ENCODE peak calls at places on chromosome 1, in five cellular contexts. Z is fibroblast of the conjunctiva, M is erythroblast, B is NCI-H1105 treated with DMSO at 0.1 percent for 48 hours, U is hepatic stellate cell. O is an unnamed sample.
A peak's percentile ranks its signal among the peaks of the same experiment; 100 is the strongest.

GRCh38 chr1:53732912-53733317 is 6.0 kb downstream of the GLIS1 start:
- DNase-seq in Z (peak; percentile 67), M (no peak), B (no peak), U (peak; percentile 74), O (peak; percentile 68)

GRCh38 chr1:229407206-229408026 is 26.5 kb downstream of the ACTA1 start:
- DNase-seq in Z (no peak), M (no peak), B (no peak), U (no peak), O (no peak)

GRCh38 chr1:93728480-93729131 is 47.0 kb upstream of the BCAR3 start:
- DNase-seq in Z (no peak), M (no peak), B (no peak), U (no peak), O (no peak)

GRCh38 chr1:106876384-106876783 is 180.1 kb upstream of the PRMT6 start:
- DNase-seq in Z (no peak), M (no peak), B (no peak), U (no peak), O (no peak)

GRCh38 chr1:93670141-93670540 is 11.5 kb downstream of the BCAR3 start:
- DNase-seq in Z (peak; percentile 65), M (peak; percentile 55), B (no peak), U (no peak), O (peak; percentile 59)

GRCh38 chr1:56187410-56187809 is 392.0 kb downstream of the PLPP3 start:
- DNase-seq in Z (no peak), M (no peak), B (no peak), U (no peak), O (no peak)

GRCh38 chr1:74363220-74363619 is 128.0 kb downstream of the TNNI3K start:
- DNase-seq in Z (no peak), M (no peak), B (no peak), U (no peak), O (no peak)

GRCh38 chr1:14103878-14104430 is 404.0 kb downstream of the PRDM2 start:
- DNase-seq in Z (no peak), M (no peak), B (no peak), U (no peak), O (no peak)

GRCh38 chr1:186623547-186623946 is 56.7 kb downstream of the PTGS2 start:
- DNase-seq in Z (no peak), M (no peak), B (no peak), U (no peak), O (no peak)

GRCh38 chr1:10687782-10688408 is 108.6 kb downstream of the CASZ1 start:
- DNase-seq in Z (no peak), M (no peak), B (no peak), U (peak; percentile 57), O (no peak)

GRCh38 chr1:176017722-176018121 is 189.4 kb downstream of the COP1 start:
- DNase-seq in Z (no peak), M (no peak), B (no peak), U (no peak), O (no peak)

GRCh38 chr1:37940299-37940947 is 6.4 kb downstream of the INPP5B start:
- DNase-seq in Z (no peak), M (no peak), B (no peak), U (no peak), O (no peak)

GRCh38 chr1:205248793-205249601 is 21.3 kb downstream of the TMCC2 start:
- DNase-seq in Z (peak; percentile 52), M (peak; percentile 79), B (peak; percentile 65), U (no peak), O (peak; percentile 56)

GRCh38 chr1:162000053-162000420 is 23.6 kb downstream of the OLFML2B start:
- DNase-seq in Z (no peak), M (no peak), B (no peak), U (no peak), O (no peak)

GRCh38 chr1:33128781-33129180 is 47.8 kb downstream of the AZIN2 start:
- DNase-seq in Z (no peak), M (no peak), B (no peak), U (no peak), O (no peak)

GRCh38 chr1:175317795-175318194 is 125.2 kb upstream of the KIAA0040 start:
- DNase-seq in Z (no peak), M (no peak), B (no peak), U (no peak), O (no peak)

GRCh38 chr1:16109571-16109970 is 36.1 kb upstream of the FAM131C start:
- DNase-seq in Z (no peak), M (no peak), B (no peak), U (no peak), O (no peak)

GRCh38 chr1:5928714-5929400 is 63.4 kb downstream of the NPHP4 start:
- DNase-seq in Z (no peak), M (no peak), B (no peak), U (no peak), O (no peak)

GRCh38 chr1:7785108-7785507 is 1.0 kb downstream of the PER3 start:
- DNase-seq in Z (no peak), M (no peak), B (no peak), U (no peak), O (no peak)

GRCh38 chr1:103220503-103221095 is 112.3 kb upstream of the COL11A1 start:
- DNase-seq in Z (no peak), M (no peak), B (no peak), U (no peak), O (peak; percentile 10)

GRCh38 chr1:155003227-155003765 is 694 bp downstream of the ZBTB7B start:
- DNase-seq in Z (no peak), M (peak; percentile 49), B (peak; percentile 32), U (no peak), O (no peak)

GRCh38 chr1:233172201-233172600 is 123.3 kb downstream of the PCNX2 start:
- DNase-seq in Z (no peak), M (no peak), B (no peak), U (peak; percentile 8), O (no peak)

GRCh38 chr1:20634594-20635084 is 1.4 kb downstream of the PINK1 start:
- DNase-seq in Z (no peak), M (peak; percentile 56), B (peak; percentile 52), U (peak; percentile 48), O (peak; percentile 46)

GRCh38 chr1:67479146-67479891 is 49.1 kb upstream of the SERBP1 start:
- DNase-seq in Z (no peak), M (peak; percentile 67), B (no peak), U (no peak), O (no peak)

GRCh38 chr1:184818646-184819045 is 64.0 kb upstream of the EDEM3 start:
- DNase-seq in Z (no peak), M (no peak), B (no peak), U (no peak), O (no peak)

O was measured in AG08396.